ENCODE peak calls at places on chromosomes 13 and 19, in eight cellular contexts. E, K, N, T, D, P, R and L are unnamed samples.

GRCh38 chr13:30832845-30833332 is 73.2 kb upstream of the MEDAG start:
- DNase-seq in E (no peak), K (peak), N (peak), T (no peak), D (peak), P (peak), R (no peak), L (peak)

GRCh38 chr19:4504297-4504701 is 14.0 kb downstream of the PLIN4 start:
- DNase-seq in E (peak), K (no peak), N (no peak), T (no peak), D (no peak), P (no peak), R (no peak), L (no peak)

GRCh38 chr19:51460164-51460992 is 2.1 kb upstream of the SIGLEC8 start:
- DNase-seq in E (no peak), K (no peak), N (no peak), T (peak), D (no peak), P (peak), R (peak), L (peak)

GRCh38 chr19:17457621-17458020 is 3.1 kb downstream of the NXNL1 start:
- DNase-seq in E (no peak), K (no peak), N (no peak), T (no peak), D (no peak), P (no peak), R (no peak), L (no peak)

GRCh38 chr19:55080121-55080914 is 4.6 kb downstream of the EPS8L1 start:
- DNase-seq in E (peak), K (peak), N (no peak), T (peak), D (peak), P (peak), R (no peak), L (peak)

GRCh38 chr13:113724780-113725315 is 34.2 kb upstream of the TMEM255B start:
- DNase-seq in E (peak), K (peak), N (peak), T (peak), D (peak), P (peak), R (no peak), L (peak)

GRCh38 chr13:73223372-73223781 is 164.6 kb downstream of the KLF5 start:
- DNase-seq in E (no peak), K (no peak), N (no peak), T (no peak), D (no peak), P (no peak), R (no peak), L (no peak)

GRCh38 chr13:73677041-73677589 is 457.1 kb downstream of the KLF12 start:
- DNase-seq in E (no peak), K (no peak), N (no peak), T (peak), D (no peak), P (peak), R (no peak), L (no peak)

GRCh38 chr13:46961719-46962118 is 64.9 kb upstream of the HTR2A start:
- DNase-seq in E (no peak), K (no peak), N (no peak), T (peak), D (no peak), P (no peak), R (no peak), L (peak)

GRCh38 chr19:3642987-3643386 is 16.4 kb upstream of the CACTIN start:
- DNase-seq in E (no peak), K (no peak), N (no peak), T (no peak), D (no peak), P (peak), R (no peak), L (no peak)

GRCh38 chr13:90800082-90800746 is 547.3 kb upstream of the MIR17HG start:
- DNase-seq in E (peak), K (peak), N (peak), T (no peak), D (peak), P (no peak), R (no peak), L (peak)

GRCh38 chr19:47514869-47515588 is at the start of gene NAPA:
- DNase-seq in E (peak), K (peak), N (peak), T (peak), D (peak), P (peak), R (peak), L (peak)

GRCh38 chr19:40613669-40614594 is 12.8 kb downstream of the LTBP4 start:
- DNase-seq in E (peak), K (peak), N (peak), T (peak), D (peak), P (peak), R (peak), L (peak)

GRCh38 chr13:106561551-106562170 is 6.3 kb downstream of the ARGLU1 start:
- DNase-seq in E (no peak), K (peak), N (no peak), T (peak), D (no peak), P (no peak), R (no peak), L (no peak)

GRCh38 chr13:28819748-28820098 is 416 bp upstream of the MTUS2 start:
- DNase-seq in E (peak), K (peak), N (no peak), T (peak), D (peak), P (peak), R (no peak), L (peak)

GRCh38 chr19:38315657-38316476 is at the start of gene YIF1B:
- DNase-seq in E (peak), K (peak), N (peak), T (peak), D (peak), P (peak), R (peak), L (peak)

GRCh38 chr19:16714702-16715294 is 4.8 kb upstream of the NWD1 start:
- DNase-seq in E (peak), K (no peak), N (peak), T (peak), D (peak), P (peak), R (no peak), L (peak)

GRCh38 chr13:40313269-40314200 is 352.9 kb downstream of the FOXO1 start:
- DNase-seq in E (no peak), K (no peak), N (peak), T (no peak), D (no peak), P (no peak), R (no peak), L (no peak)
- TF ChIP-seq POLR2A in E (no peak), K (no peak), N (no peak), T (no peak), D (no peak), P (no peak), R (no peak), L (no peak)

GRCh38 chr19:858868-859843 is at the start of gene CFD:
- DNase-seq in E (peak), K (peak), N (no peak), T (no peak), D (peak), P (no peak), R (no peak), L (no peak)
- TF ChIP-seq POLR2A in E (no peak), K (peak), N (peak), T (no peak), D (peak), P (peak), R (peak), L (no peak)

DNA sequence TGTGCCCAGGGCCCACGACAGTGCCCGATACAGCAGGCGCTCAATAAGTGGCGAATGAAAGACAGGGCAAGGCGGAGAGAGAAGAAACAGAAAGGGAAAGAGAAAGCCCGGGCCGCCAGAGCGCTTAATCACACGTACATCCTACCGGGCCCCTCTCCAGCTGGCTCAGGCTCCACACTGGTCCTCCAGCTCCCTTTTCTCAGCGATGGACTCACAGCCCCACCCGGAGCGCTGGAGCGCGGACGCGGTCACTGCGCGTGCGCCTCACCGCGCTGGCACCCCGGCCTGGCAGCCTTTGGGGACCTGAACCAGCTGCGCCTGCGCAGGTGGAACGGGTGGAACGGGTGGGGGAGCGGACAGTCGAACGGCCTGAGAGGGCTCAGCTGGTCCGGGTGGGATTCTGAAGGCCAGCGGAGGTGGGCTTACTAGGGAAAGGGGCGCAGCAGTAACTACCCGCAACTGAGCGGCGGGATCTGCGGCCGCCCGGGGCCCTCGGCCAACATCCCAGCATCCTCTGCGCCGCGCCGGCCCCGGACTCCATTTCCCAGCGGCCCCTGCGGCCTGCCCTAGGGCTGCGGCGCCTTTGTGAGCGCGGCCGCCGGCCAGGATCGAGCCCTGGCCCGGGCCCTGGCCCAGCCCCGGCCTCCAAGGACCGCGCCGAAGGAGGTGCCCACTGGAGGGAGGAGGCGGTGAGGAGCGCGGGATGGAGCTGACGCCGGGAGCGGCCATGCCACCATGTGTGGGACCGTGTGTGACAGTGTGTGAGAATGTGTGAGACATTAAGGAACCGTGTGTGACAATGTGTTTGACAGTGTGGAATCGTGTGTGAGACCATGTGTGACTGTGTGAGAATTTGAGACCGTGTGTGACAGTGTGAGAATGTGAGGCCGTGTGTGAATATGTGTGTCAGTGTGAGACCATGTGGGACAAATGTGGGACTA is at the start of gene ZNF583:
- DNase-seq in E (peak), K (peak), N (peak), T (peak), D (peak), P (peak), R (peak), L (peak)
- TF ChIP-seq POLR2A in E (no peak), K (peak), N (peak), T (peak), D (no peak), P (peak), R (no peak), L (peak)

GRCh38 chr13:51728972-51729371 is 75.0 kb downstream of the DHRS12 start:
- DNase-seq in E (no peak), K (no peak), N (no peak), T (peak), D (no peak), P (no peak), R (no peak), L (no peak)
- TF ChIP-seq POLR2A in E (no peak), K (no peak), N (no peak), T (no peak), D (no peak), P (no peak), R (no peak), L (no peak)

DNA sequence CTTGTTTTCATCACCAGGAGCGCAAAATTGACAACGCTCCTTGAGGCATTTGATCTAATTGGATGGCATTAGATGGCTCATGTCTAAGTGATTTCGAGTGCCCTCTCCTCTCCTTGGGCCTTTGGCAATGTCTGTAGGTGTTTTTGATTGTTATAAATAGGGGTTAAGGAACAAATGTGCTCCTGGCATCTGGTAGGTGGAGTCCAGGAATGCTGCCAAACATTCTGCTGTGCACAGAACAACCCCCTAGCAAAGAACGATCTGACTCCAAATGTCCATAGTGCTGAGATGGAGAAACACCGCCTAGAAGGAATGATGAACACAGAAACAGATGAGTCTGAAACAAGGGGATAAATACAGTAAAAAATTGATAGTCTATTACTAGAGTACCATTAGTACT is 68.0 kb upstream of the C1QTNF9B start:
- DNase-seq in E (no peak), K (no peak), N (no peak), T (no peak), D (no peak), P (no peak), R (no peak), L (no peak)
- TF ChIP-seq POLR2A in E (no peak), K (no peak), N (no peak), T (no peak), D (no peak), P (no peak), R (no peak), L (no peak)

GRCh38 chr19:41959056-41960053 is at the start of gene RABAC1:
- DNase-seq in E (peak), K (peak), N (peak), T (peak), D (peak), P (peak), R (peak), L (peak)
- TF ChIP-seq POLR2A in E (peak), K (peak), N (no peak), T (peak), D (no peak), P (peak), R (no peak), L (no peak)